ENCODE peak calls at places on chromosomes 7 and 10, in eight cellular contexts. J, O, F, E, B, K, A and D are unnamed samples. For H3K9me3, the result is how much of the 10 kb centered on the place peaks cover.

GRCh38 chr10:10831085-10831484 is 186.6 kb upstream of the CELF2 start:
- DNase-seq in B (peak), E (no peak), A (no peak), O (peak), J (no peak), F (no peak), K (peak), D (peak)

GRCh38 chr7:151383638-151384351 is 26.0 kb downstream of the WDR86 start:
- DNase-seq in J (no peak), O (no peak), A (no peak), F (no peak), E (no peak), K (no peak), B (peak), D (no peak)

GRCh38 chr7:3159039-3159438 is 115.4 kb upstream of the CARD11 start:
- DNase-seq in A (no peak), E (no peak), O (no peak), J (no peak), K (no peak), B (no peak), F (no peak), D (no peak)

GRCh38 chr7:70614237-70614984 is 517.5 kb upstream of the GALNT17 start:
- DNase-seq in K (peak), E (no peak), J (no peak), O (peak), A (peak), B (peak), F (peak), D (peak)

GRCh38 chr10:124830445-124830844 is 28.8 kb downstream of the ABRAXAS2 start:
- DNase-seq in J (no peak), B (no peak), E (no peak), K (no peak), F (no peak), O (no peak), A (no peak), D (no peak)

GRCh38 chr7:50769160-50769484 is 13.6 kb downstream of the GRB10 start:
- DNase-seq in K (no peak), B (no peak), J (no peak), E (no peak), O (no peak), F (no peak), A (no peak), D (no peak)

GRCh38 chr7:110534241-110534931 is 556.5 kb upstream of the LRRN3 start:
- DNase-seq in A (no peak), B (no peak), K (no peak), F (no peak), J (no peak), E (no peak), O (peak), D (no peak)

GRCh38 chr7:154394804-154395203 is 342.6 kb downstream of the DPP6 start:
- DNase-seq in K (no peak), J (no peak), B (no peak), E (no peak), A (no peak), O (no peak), F (no peak), D (no peak)

GRCh38 chr7:134900430-134900876 is 85.9 kb upstream of the AGBL3 start:
- DNase-seq in O (no peak), B (peak), K (no peak), J (no peak), A (no peak), E (no peak), F (no peak), D (no peak)

GRCh38 chr7:508461-509170 is 11.0 kb downstream of the PDGFA start:
- DNase-seq in E (no peak), O (no peak), K (no peak), J (no peak), B (no peak), F (no peak), A (no peak), D (no peak)

GRCh38 chr7:7745966-7746365 is 27.6 kb upstream of the RPA3 start:
- DNase-seq in A (no peak), E (no peak), B (no peak), O (no peak), K (no peak), F (no peak), J (no peak), D (no peak)

GRCh38 chr7:129607471-129608120 is 3.9 kb upstream of the NRF1 start:
- DNase-seq in A (peak), E (peak), B (peak), K (peak), J (no peak), O (no peak), F (peak), D (no peak)

GRCh38 chr10:124996127-124996853 is 54.4 kb downstream of the ZRANB1 start:
- DNase-seq in B (peak), K (no peak), E (no peak), J (no peak), F (no peak), A (no peak), O (no peak), D (peak)

GRCh38 chr7:115356139-115356746 is 434.3 kb downstream of the MDFIC start:
- DNase-seq in A (peak), B (no peak), J (peak), F (no peak), O (peak), E (no peak), K (no peak), D (no peak)

GRCh38 chr7:52669031-52669430 is 366.4 kb upstream of the POM121L12 start:
- DNase-seq in A (no peak), O (no peak), F (no peak), J (no peak), B (no peak), K (no peak), E (no peak), D (no peak)

GRCh38 chr10:113415246-113415645 is 137.6 kb upstream of the HABP2 start:
- DNase-seq in F (no peak), O (no peak), E (no peak), A (no peak), B (no peak), J (no peak), K (no peak), D (no peak)

GRCh38 chr10:70651661-70652060 is 20.6 kb upstream of the ADAMTS14 start:
- DNase-seq in K (no peak), O (no peak), E (no peak), J (no peak), F (no peak), A (peak), B (no peak), D (no peak)

GRCh38 chr10:72126184-72126871 is 38.0 kb upstream of the SPOCK2 start:
- DNase-seq in B (peak), F (no peak), J (peak), K (no peak), O (peak), A (peak), E (peak), D (no peak)

GRCh38 chr7:16027396-16027795 is 340.9 kb upstream of the MEOX2 start:
- DNase-seq in O (peak), A (no peak), K (no peak), J (no peak), E (no peak), B (no peak), F (no peak), D (no peak)

GRCh38 chr10:113126506-113127192 is 176.6 kb downstream of the TCF7L2 start:
- DNase-seq in B (peak), K (peak), A (peak), F (peak), O (peak), J (no peak), E (peak), D (peak)

GRCh38 chr10:93630609-93631320 is 18.4 kb downstream of the PDE6C start:
- DNase-seq in F (no peak), O (no peak), E (no peak), A (no peak), K (no peak), J (no peak), B (no peak), D (no peak)

GRCh38 chr7:15891151-15891842 is 204.8 kb upstream of the MEOX2 start:
- DNase-seq in E (no peak), F (no peak), O (peak), J (no peak), A (no peak), K (no peak), B (peak), D (no peak)

GRCh38 chr7:1123721-1124120 is 35.8 kb downstream of the GPER1 start:
- DNase-seq in E (no peak), J (no peak), A (peak), B (peak), F (peak), O (peak), K (peak), D (peak)

GRCh38 chr7:151060416-151061234 is 1.2 kb downstream of the SLC4A2 start:
- DNase-seq in B (peak), E (no peak), J (no peak), F (peak), O (no peak), K (peak), A (peak), D (no peak)

GRCh38 chr10:48604408-48605263 is at the start of gene ARHGAP22:
- DNase-seq in B (peak), O (peak), F (peak), K (peak), E (peak), J (no peak), A (peak), D (peak)

GRCh38 chr10:120508393-120508792 is 51.4 kb downstream of the PLPP4 start:
- DNase-seq in A (no peak), O (no peak), K (no peak), E (no peak), J (peak), B (no peak), F (no peak), D (no peak)

GRCh38 chr10:113108180-113108835 is 158.3 kb downstream of the TCF7L2 start:
- DNase-seq in E (peak), J (no peak), O (no peak), B (no peak), K (no peak), A (peak), F (peak), D (no peak)

GRCh38 chr10:128854965-128855364 is 612.1 kb upstream of the MGMT start:
- DNase-seq in O (no peak), J (no peak), E (no peak), A (peak), K (peak), B (no peak), F (peak), D (peak)

GRCh38 chr7:50557114-50557513 is 8.1 kb downstream of the DDC start:
- DNase-seq in E (no peak), J (no peak), A (no peak), F (no peak), K (no peak), B (no peak), O (no peak), D (no peak)

GRCh38 chr10:57694956-57695605 is 572.6 kb downstream of the IPMK start:
- DNase-seq in O (peak), B (no peak), K (no peak), F (no peak), A (no peak), J (no peak), E (no peak), D (no peak)
- H3K27ac ChIP-seq in O (no peak), B (peak), K (no peak), F (no peak), A (no peak), J (no peak), E (no peak), D (no peak)

GRCh38 chr10:83254698-83255097 is 884.6 kb upstream of the GHITM start:
- DNase-seq in B (no peak), J (no peak), E (no peak), O (no peak), A (no peak), K (no peak), F (no peak), D (no peak)

GRCh38 chr10:83253272-83253671 is 886.0 kb upstream of the GHITM start:
- DNase-seq in F (no peak), B (no peak), E (no peak), A (no peak), K (no peak), J (no peak), O (no peak), D (no peak)

GRCh38 chr10:83248232-83248631 is 891.1 kb upstream of the GHITM start:
- DNase-seq in E (no peak), A (no peak), O (no peak), J (no peak), K (no peak), F (no peak), B (no peak), D (no peak)

GRCh38 chr10:83252169-83252568 is 887.1 kb upstream of the GHITM start:
- DNase-seq in F (no peak), O (no peak), J (no peak), K (no peak), A (no peak), B (no peak), E (no peak), D (no peak)
- H3K9me3 ChIP-seq in F (under half), O (under half), J (under half), K (under half), A (under half), B (under half), E (under half), D (under half)

DNA sequence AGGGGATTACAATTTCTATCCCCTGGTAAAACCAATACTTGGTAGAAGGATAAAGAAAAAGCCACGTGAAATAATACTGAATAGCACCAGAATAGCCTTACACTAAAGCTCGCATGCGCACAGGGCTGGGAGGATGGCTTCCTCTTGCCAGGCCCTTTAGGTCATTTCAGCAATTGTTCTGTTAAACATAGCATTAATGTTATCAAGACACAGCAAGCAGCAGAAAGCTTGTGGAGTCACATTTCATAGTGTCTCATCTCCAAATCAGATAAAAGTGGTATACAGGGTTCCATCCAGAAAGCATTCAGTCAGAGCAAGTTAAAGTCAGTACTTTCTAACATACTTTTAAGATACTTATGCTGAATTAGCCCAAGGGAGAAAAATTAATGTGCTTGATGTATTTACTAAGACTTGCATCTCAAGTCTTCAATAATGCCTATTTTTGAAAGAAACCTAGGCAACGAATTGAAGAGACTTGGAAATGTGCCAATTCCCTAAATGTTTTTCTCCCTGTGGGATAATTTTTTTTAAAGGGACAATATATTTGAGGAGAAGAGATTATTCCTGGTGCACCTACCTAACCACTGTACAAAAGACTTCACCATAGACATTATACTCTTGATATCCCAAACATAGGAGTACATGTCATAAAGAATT is 14.3 kb upstream of the NPM3 start:
- DNase-seq in B (peak), O (no peak), J (no peak), E (no peak), F (no peak), K (no peak), A (no peak), D (no peak)
- TF ChIP-seq CTCF in B (no peak), O (no peak), J (no peak), E (no peak), F (no peak), K (no peak), A (no peak), D (no peak)

GRCh38 chr7:6705959-6706665 is 635 bp downstream of the ZNF12 start:
- DNase-seq in F (peak), J (no peak), K (peak), O (peak), E (peak), A (peak), B (peak), D (no peak)

GRCh38 chr7:6709808-6710207 is 3.1 kb upstream of the ZNF12 start:
- DNase-seq in A (no peak), J (peak), K (no peak), E (no peak), O (no peak), B (no peak), F (no peak), D (no peak)

GRCh38 chr7:6708304-6708703 is 1.6 kb upstream of the ZNF12 start:
- DNase-seq in E (no peak), O (no peak), J (no peak), B (no peak), K (no peak), F (no peak), A (no peak), D (no peak)

GRCh38 chr7:6706666-6707407 is at the start of gene ZNF12:
- DNase-seq in J (peak), E (peak), A (peak), F (peak), K (peak), B (peak), O (peak), D (peak)
- H3K27ac ChIP-seq in J (peak), E (peak), A (peak), F (peak), K (peak), B (peak), O (peak), D (peak)

DNA sequence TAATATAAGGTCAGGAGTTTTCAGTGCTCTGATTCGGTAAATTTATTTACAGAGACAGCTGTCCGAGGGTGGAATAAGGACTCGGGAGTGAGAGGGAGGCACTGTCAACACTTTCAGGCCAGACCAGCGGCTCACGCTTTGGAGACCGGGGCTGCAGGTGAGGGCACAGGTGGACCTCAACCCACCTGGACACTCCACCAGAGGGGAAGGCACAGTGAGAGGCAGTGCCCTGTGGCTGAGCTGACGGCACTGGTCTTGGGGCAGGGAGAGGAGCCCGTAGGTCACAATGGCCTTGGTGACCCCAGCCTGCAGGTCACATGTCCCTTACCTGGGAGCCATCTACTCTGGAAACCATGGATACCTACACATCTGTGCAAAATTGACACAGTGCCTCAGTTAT is 315.1 kb downstream of the ADARB2 start:
- DNase-seq in F (no peak), O (no peak), J (no peak), B (peak), E (no peak), K (no peak), A (no peak), D (no peak)
- H3K9me3 ChIP-seq in F (under half), O (under half), J (under half), B (under half), E (under half), K (under half), A (under half), D (under half)

DNA sequence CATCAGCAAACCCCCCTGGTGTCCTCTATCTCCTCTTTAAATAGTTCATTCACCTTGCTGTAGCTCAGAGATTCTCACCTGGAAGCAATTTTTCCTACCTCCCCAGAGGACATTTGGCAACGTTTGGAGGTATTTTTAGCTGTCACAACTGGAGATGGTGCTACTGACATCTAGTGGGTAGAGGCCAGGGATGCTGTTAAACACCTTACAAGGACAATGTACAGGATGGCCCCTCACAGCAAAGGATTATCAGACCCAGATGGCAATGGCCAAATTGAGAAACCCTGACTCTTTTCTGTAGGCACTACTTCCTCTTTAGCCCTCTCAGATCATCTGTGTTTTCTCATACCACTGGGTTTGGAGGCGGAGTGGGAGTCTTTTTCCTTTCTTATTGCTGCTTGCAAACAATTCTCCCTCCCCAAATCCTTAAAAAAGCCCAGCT is 13.2 kb upstream of the TRA2A start:
- DNase-seq in A (peak), O (peak), E (no peak), J (peak), B (no peak), F (no peak), K (no peak), D (no peak)
- TF ChIP-seq CTCF in A (peak), O (peak), E (peak), J (peak), B (peak), F (peak), K (no peak), D (no peak)